ENCODE peak calls at places on chromosomes 16 and 17, in six cellular contexts. V is pancreas, L is PC-9, M is IMR-90, T is ascending aorta, F is K562. R is an unnamed sample.

GRCh38 chr16:9837481-9837880 is 344.7 kb downstream of the GRIN2A start:
- DNase-seq in M (no peak), V (no peak), T (no peak), L (no peak), F (no peak), R (no peak)

GRCh38 chr16:81329947-81330346 is 15.2 kb downstream of the GAN start:
- DNase-seq in T (no peak), M (no peak), L (no peak), F (no peak), V (no peak), R (no peak)

GRCh38 chr17:13510062-13510461 is 91.7 kb downstream of the HS3ST3A1 start:
- DNase-seq in M (peak), L (no peak), T (no peak), V (no peak), F (peak), R (no peak)

GRCh38 chr16:641326-642188 is at the start of gene MCRIP2:
- DNase-seq in L (peak), T (peak), V (peak), M (peak), F (peak), R (no peak)

GRCh38 chr16:11692171-11692570 is 23.9 kb downstream of the SNN start:
- DNase-seq in F (no peak), L (no peak), T (no peak), M (no peak), V (no peak), R (no peak)

GRCh38 chr17:32278815-32279214 is 13.2 kb downstream of the RHBDL3 start:
- DNase-seq in V (no peak), L (no peak), M (no peak), F (no peak), T (no peak), R (no peak)

GRCh38 chr16:24098896-24099295 is 157.2 kb upstream of the CACNG3 start:
- DNase-seq in F (no peak), M (no peak), T (no peak), V (no peak), L (no peak), R (no peak)

GRCh38 chr17:180380-181212 is 854 bp downstream of the DOC2B start:
- DNase-seq in F (no peak), V (peak), T (no peak), L (no peak), M (no peak), R (no peak)

GRCh38 chr17:81976332-81977210 is 858 bp upstream of the ASPSCR1 start:
- DNase-seq in T (no peak), V (peak), L (no peak), M (no peak), F (peak), R (no peak)

GRCh38 chr16:83992624-83993023 is 24.6 kb downstream of the NECAB2 start:
- DNase-seq in M (peak), V (peak), F (no peak), L (no peak), T (no peak), R (no peak)

GRCh38 chr16:71726491-71727319 is 2.2 kb upstream of the PHLPP2 start:
- DNase-seq in L (no peak), T (no peak), M (no peak), V (no peak), F (no peak), R (no peak)

GRCh38 chr16:1787322-1788094 is 4.7 kb downstream of the NUBP2 start:
- DNase-seq in V (no peak), L (no peak), T (peak), M (no peak), F (no peak), R (no peak)

GRCh38 chr16:22099256-22099975 is 7.1 kb downstream of the VWA3A start:
- DNase-seq in L (no peak), T (no peak), F (no peak), M (no peak), V (no peak), R (no peak)

GRCh38 chr16:86975445-86975844 is 341.7 kb downstream of the C16orf95 start:
- DNase-seq in L (no peak), F (peak), T (peak), V (no peak), M (peak), R (no peak)

GRCh38 chr17:27356091-27356705 is 62.3 kb downstream of the WSB1 start:
- DNase-seq in F (peak), M (no peak), L (no peak), T (peak), V (no peak), R (no peak)

GRCh38 chr17:69012895-69013805 is 47.6 kb downstream of the ABCA9 start:
- DNase-seq in L (no peak), F (peak), V (no peak), M (peak), T (no peak), R (no peak)

GRCh38 chr16:28304214-28304613 is 11.9 kb downstream of the SBK1 start:
- DNase-seq in M (peak), T (no peak), V (no peak), L (peak), F (peak), R (no peak)

GRCh38 chr16:67857547-67858233 is 10.2 kb upstream of the CENPT start:
- DNase-seq in F (peak), L (peak), M (peak), V (peak), T (peak), R (no peak)

GRCh38 chr17:6569391-6570302 is 13.3 kb upstream of the PITPNM3 start:
- DNase-seq in M (no peak), T (no peak), F (no peak), L (no peak), V (no peak), R (peak)

GRCh38 chr16:80932725-80933124 is 74.0 kb downstream of the CMC2 start:
- DNase-seq in L (peak), T (peak), M (peak), F (no peak), V (peak), R (no peak)

GRCh38 chr16:23464196-23464595 is 11.2 kb upstream of the COG7 start:
- DNase-seq in T (no peak), F (no peak), M (no peak), L (no peak), V (no peak), R (no peak)

GRCh38 chr17:79045001-79045729 is 21.2 kb downstream of the C1QTNF1 start:
- DNase-seq in M (no peak), V (no peak), T (peak), L (no peak), F (no peak), R (no peak)

GRCh38 chr16:24344791-24345190 is 88.7 kb downstream of the CACNG3 start:
- DNase-seq in M (no peak), F (no peak), V (no peak), L (no peak), T (no peak), R (no peak)

GRCh38 chr16:73064227-73064995 is 16.5 kb upstream of the ZFHX3 start:
- DNase-seq in F (peak), V (no peak), L (no peak), T (peak), M (peak), R (no peak)

GRCh38 chr16:14240216-14240843 is 169.2 kb downstream of the MRTFB start:
- DNase-seq in L (no peak), T (no peak), F (no peak), V (no peak), M (no peak), R (no peak)

GRCh38 chr16:638034-638543 is 2.0 kb upstream of the METTL26 start:
- DNase-seq in V (peak), L (no peak), F (no peak), T (no peak), M (no peak), R (no peak)

GRCh38 chr17:19755821-19756510 is 7.9 kb upstream of the ALDH3A1 start:
- DNase-seq in F (no peak), V (no peak), L (no peak), T (no peak), M (no peak), R (no peak)

GRCh38 chr17:21286771-21287702 is 2.5 kb downstream of the MAP2K3 start:
- DNase-seq in F (no peak), M (no peak), T (no peak), V (no peak), L (peak), R (no peak)

GRCh38 chr17:39166437-39167335 is 725 bp upstream of the ARL5C start:
- DNase-seq in F (no peak), V (peak), L (no peak), M (no peak), T (no peak), R (no peak)

GRCh38 chr17:8859804-8860430 is 7.6 kb downstream of the PIK3R6 start:
- DNase-seq in L (no peak), M (no peak), V (no peak), F (no peak), T (peak), R (no peak)

GRCh38 chr16:80883159-80883642 is 78.8 kb upstream of the CDYL2 start:
- DNase-seq in L (no peak), V (peak), F (no peak), T (no peak), M (no peak), R (no peak)

GRCh38 chr17:78544876-78545755 is 32.1 kb downstream of the DNAH17 start:
- DNase-seq in L (no peak), T (no peak), M (no peak), F (no peak), V (no peak), R (no peak)

GRCh38 chr17:55607736-55608341 is 96.6 kb upstream of the SMIM36 start:
- DNase-seq in M (peak), L (no peak), T (no peak), V (peak), F (no peak), R (no peak)

GRCh38 chr17:40218740-40219072 is 398 bp upstream of the WIPF2 start:
- DNase-seq in V (peak), F (peak), M (peak), L (peak), T (peak), R (no peak)

GRCh38 chr17:19867094-19867653 is 562 bp downstream of the ULK2 start:
- DNase-seq in M (peak), F (no peak), V (peak), L (peak), T (peak), R (no peak)

GRCh38 chr17:36601303-36602029 is at the start of gene MRM1:
- DNase-seq in V (peak), T (peak), L (peak), F (peak), M (peak), R (no peak)
- TF ChIP-seq CTCF in V (no peak), T (peak), L (no peak), F (peak), M (peak), R (no peak)

GRCh38 chr17:17849863-17850373 is 13.1 kb upstream of the SREBF1 start:
- DNase-seq in M (peak), F (peak), L (peak), T (no peak), V (no peak), R (no peak)
- TF ChIP-seq CTCF in M (peak), F (peak), L (no peak), T (no peak), V (no peak), R (no peak)

DNA sequence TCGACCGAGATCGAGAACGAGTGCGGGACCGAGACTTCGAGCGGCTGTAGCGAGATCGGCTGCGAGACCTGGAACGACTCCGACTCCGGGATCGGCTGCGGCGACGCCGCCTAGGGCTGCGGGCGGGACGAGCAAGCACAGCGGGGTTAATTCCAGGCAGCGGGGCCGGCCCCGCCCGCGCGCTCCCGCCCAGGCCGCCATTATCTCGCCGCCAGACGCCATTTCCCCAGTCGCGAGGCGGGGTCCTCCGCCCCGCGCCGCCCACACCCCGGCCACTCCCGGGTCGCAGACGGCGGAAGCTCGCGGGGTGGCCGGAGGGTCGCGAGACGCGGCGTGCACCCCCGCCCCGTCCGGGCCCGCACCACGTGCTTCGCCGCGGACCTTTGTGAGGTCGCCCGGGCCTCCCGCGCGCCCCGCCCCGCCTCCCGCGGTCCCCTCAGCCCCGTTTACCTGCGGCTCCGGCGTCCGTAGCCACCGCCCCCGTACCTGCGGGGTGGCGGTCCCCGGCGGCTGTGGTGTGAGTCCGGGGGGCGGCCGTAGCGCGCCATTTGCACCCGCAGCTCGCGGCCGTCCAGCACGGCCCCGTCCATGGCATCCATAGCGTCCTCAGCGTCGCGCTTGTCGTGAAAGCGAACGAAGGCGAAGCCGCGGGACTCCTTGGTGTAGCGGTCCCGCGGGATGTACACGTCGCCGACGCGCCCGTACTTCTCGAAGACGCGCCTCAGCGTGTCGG is 616 bp downstream of the SRSF2 start:
- DNase-seq in F (peak), M (peak), L (peak), V (peak), T (peak), R (no peak)
- TF ChIP-seq CTCF in F (peak), M (peak), L (no peak), V (no peak), T (peak), R (no peak)

DNA sequence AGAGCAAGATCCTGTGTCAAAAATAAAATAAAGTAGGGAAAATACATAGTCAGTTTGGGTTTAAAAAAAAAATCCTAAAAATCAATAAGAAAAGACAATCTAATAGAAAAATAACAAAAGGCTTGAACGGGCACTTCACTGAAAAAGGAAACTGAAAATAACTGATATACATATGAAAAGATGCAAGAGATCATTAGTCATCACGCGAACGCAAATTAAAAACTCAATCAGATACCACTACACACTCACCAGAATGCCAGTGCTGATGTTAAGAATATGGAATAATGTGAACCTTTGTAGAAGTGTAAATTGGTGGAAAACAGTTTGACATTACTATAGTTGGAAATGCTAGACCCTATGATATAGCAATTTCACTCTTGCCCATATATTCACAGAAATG is 14.6 kb downstream of the GNGT2 start:
- DNase-seq in F (no peak), L (no peak), T (no peak), V (no peak), M (no peak), R (no peak)
- TF ChIP-seq CTCF in F (no peak), L (no peak), T (no peak), V (no peak), M (no peak), R (no peak)